ENCODE peak calls at places on chromosomes 11 and 22, in eight cellular contexts. G is esophagus muscularis mucosa, P is stomach, L is neural crest cell, S is MCF 10A, Z is brain microvascular endothelial cell, M is fibroblast of the aortic adventitia, V is GM12865. B is an unnamed sample.

GRCh38 chr11:87926250-87926970 is 248.8 kb downstream of the RAB38 start:
- DNase-seq in P (no peak), M (peak), G (no peak), S (peak), L (no peak), Z (peak), V (no peak), B (no peak)

GRCh38 chr22:50207383-50208031 is 6.7 kb downstream of the SELENOO start:
- DNase-seq in Z (no peak), P (no peak), L (no peak), S (no peak), M (no peak), G (no peak), V (peak), B (peak)

GRCh38 chr11:66639066-66639813 is 737 bp downstream of the RBM4 start:
- DNase-seq in P (no peak), G (no peak), M (peak), Z (peak), L (no peak), V (peak), S (peak), B (no peak)

GRCh38 chr11:120218695-120219033 is 7.8 kb downstream of the OAF start:
- DNase-seq in G (no peak), L (no peak), Z (no peak), V (no peak), P (no peak), M (no peak), S (no peak), B (no peak)

GRCh38 chr11:114216804-114217195 is 79.4 kb upstream of the NNMT start:
- DNase-seq in V (no peak), S (no peak), P (no peak), G (no peak), Z (no peak), L (no peak), M (no peak), B (no peak)

GRCh38 chr11:28767574-28767973 is 659.4 kb downstream of the METTL15 start:
- DNase-seq in P (no peak), G (no peak), V (no peak), M (peak), L (no peak), S (peak), Z (peak), B (no peak)

GRCh38 chr11:66275984-66276612 is 1.9 kb upstream of the CNIH2 start:
- DNase-seq in Z (no peak), G (no peak), P (no peak), V (no peak), M (no peak), L (no peak), S (no peak), B (no peak)

GRCh38 chr11:62024975-62025374 is 57.5 kb upstream of the FTH1 start:
- DNase-seq in G (no peak), P (no peak), Z (no peak), L (no peak), M (no peak), S (peak), V (no peak), B (no peak)

GRCh38 chr22:29830585-29830984 is 7.5 kb downstream of the ASCC2 start:
- DNase-seq in V (no peak), S (no peak), L (no peak), P (no peak), Z (no peak), M (no peak), G (no peak), B (no peak)

GRCh38 chr11:66914505-66914904 is 43.7 kb downstream of the PC start:
- DNase-seq in Z (no peak), S (no peak), V (no peak), L (no peak), G (no peak), P (peak), M (no peak), B (no peak)

GRCh38 chr11:2507212-2507901 is 62.5 kb downstream of the KCNQ1 start:
- DNase-seq in P (no peak), L (no peak), V (no peak), S (no peak), M (no peak), G (no peak), Z (no peak), B (no peak)

GRCh38 chr11:105838668-105839403 is 183.2 kb downstream of the MSANTD4 start:
- DNase-seq in L (no peak), G (no peak), P (no peak), V (no peak), Z (peak), S (peak), M (no peak), B (no peak)

GRCh38 chr11:66082936-66083698 is 13.0 kb downstream of the PACS1 start:
- DNase-seq in M (peak), V (no peak), G (no peak), P (no peak), Z (no peak), L (no peak), S (peak), B (no peak)

GRCh38 chr22:35510481-35510934 is 30.1 kb upstream of the RASD2 start:
- DNase-seq in P (no peak), Z (no peak), M (no peak), G (no peak), L (no peak), S (no peak), V (no peak), B (no peak)

GRCh38 chr11:1120532-1121342 is 37.0 kb upstream of the MUC5AC start:
- DNase-seq in P (peak), S (no peak), L (no peak), G (no peak), M (no peak), Z (no peak), V (no peak), B (no peak)

GRCh38 chr11:71151561-71151960 is 100.8 kb downstream of the SHANK2 start:
- DNase-seq in M (no peak), V (no peak), S (no peak), G (no peak), Z (no peak), P (no peak), L (no peak), B (no peak)

GRCh38 chr11:122173587-122173986 is 57.6 kb upstream of the BLID start:
- DNase-seq in G (no peak), V (no peak), S (no peak), Z (no peak), M (peak), P (no peak), L (no peak), B (no peak)

GRCh38 chr11:48037709-48038468 is 57.5 kb downstream of the PTPRJ start:
- DNase-seq in P (no peak), L (no peak), S (peak), G (no peak), M (peak), V (no peak), Z (no peak), B (no peak)

GRCh38 chr11:2770556-2771301 is 70.9 kb upstream of the KCNQ1OT1 start:
- DNase-seq in M (no peak), S (no peak), L (no peak), G (peak), V (no peak), P (peak), Z (no peak), B (peak)

GRCh38 chr22:50276143-50276542 is 6.0 kb upstream of the MAPK11 start:
- DNase-seq in P (peak), Z (no peak), S (no peak), M (peak), L (no peak), V (peak), G (no peak), B (peak)

GRCh38 chr11:2990617-2991476 is 1.3 kb downstream of the NAP1L4 start:
- DNase-seq in S (peak), Z (no peak), M (no peak), G (no peak), L (no peak), P (no peak), V (peak), B (no peak)

GRCh38 chr11:31764186-31764730 is 46.9 kb downstream of the PAX6 start:
- DNase-seq in Z (no peak), L (no peak), S (no peak), P (no peak), V (no peak), G (no peak), M (no peak), B (no peak)

GRCh38 chr11:31764766-31765165 is 46.4 kb downstream of the PAX6 start:
- DNase-seq in V (no peak), S (no peak), L (no peak), P (no peak), G (no peak), M (no peak), Z (no peak), B (no peak)

GRCh38 chr11:31763296-31763695 is 47.8 kb downstream of the PAX6 start:
- DNase-seq in Z (no peak), V (no peak), M (no peak), G (no peak), S (no peak), P (no peak), L (no peak), B (no peak)

GRCh38 chr11:31757245-31757835 is 53.8 kb downstream of the PAX6 start:
- DNase-seq in M (peak), P (no peak), V (no peak), S (no peak), G (no peak), L (no peak), Z (no peak), B (no peak)

GRCh38 chr11:31761636-31762035 is 49.5 kb downstream of the PAX6 start:
- DNase-seq in L (no peak), S (peak), G (no peak), V (no peak), M (no peak), P (no peak), Z (no peak), B (no peak)
- TF ChIP-seq CTCF in L (no peak), S (no peak), G (no peak), V (no peak), M (no peak), P (no peak), Z (no peak), B (no peak)

DNA sequence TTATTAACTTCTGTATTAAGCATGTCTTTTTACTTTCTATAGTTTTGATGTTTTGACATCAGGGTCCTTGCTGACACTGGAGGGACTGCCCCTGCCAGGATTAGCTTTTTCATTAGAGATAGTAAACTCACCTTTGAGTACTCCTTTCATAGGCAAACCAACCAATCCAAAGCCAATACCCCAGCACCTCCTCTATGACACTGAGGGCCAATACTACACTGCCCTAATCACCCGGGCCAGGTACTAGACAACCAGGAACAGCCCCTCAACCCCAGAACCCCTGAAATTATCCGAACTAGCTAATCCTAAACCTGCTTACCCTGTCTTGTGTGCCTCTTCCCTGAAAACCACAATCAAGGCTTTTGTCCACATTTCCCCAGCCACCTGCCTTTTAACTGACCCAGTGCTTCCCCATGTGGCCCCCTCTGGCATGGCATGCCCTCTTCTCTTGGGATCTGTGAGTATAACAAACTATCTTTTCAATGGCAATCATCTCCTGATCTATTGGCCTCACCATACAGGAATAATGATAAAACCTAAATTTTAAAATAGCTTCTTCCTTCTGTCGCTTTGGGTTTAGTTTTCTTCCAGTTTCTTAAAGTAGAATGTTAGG is 31.2 kb downstream of the RAB6A start:
- DNase-seq in Z (no peak), G (no peak), M (no peak), P (no peak), V (no peak), S (peak), L (peak), B (peak)
- TF ChIP-seq CTCF in Z (peak), G (peak), M (peak), P (no peak), V (peak), S (peak), L (peak), B (peak)

GRCh38 chr11:111526501-111526900 is 11.9 kb downstream of the HOATZ start:
- DNase-seq in V (peak), M (peak), P (no peak), Z (peak), G (no peak), S (no peak), L (no peak), B (no peak)

GRCh38 chr11:111527279-111527678 is 12.7 kb downstream of the HOATZ start:
- DNase-seq in G (no peak), V (no peak), S (no peak), Z (no peak), M (no peak), L (no peak), P (no peak), B (no peak)

GRCh38 chr11:111531156-111531555 is 9.4 kb upstream of the LAYN start:
- DNase-seq in S (no peak), P (no peak), V (no peak), L (no peak), Z (no peak), M (peak), G (no peak), B (no peak)

GRCh38 chr11:111530091-111530490 is 10.4 kb upstream of the LAYN start:
- DNase-seq in G (no peak), S (no peak), P (no peak), M (peak), Z (no peak), V (no peak), L (no peak), B (no peak)

DNA sequence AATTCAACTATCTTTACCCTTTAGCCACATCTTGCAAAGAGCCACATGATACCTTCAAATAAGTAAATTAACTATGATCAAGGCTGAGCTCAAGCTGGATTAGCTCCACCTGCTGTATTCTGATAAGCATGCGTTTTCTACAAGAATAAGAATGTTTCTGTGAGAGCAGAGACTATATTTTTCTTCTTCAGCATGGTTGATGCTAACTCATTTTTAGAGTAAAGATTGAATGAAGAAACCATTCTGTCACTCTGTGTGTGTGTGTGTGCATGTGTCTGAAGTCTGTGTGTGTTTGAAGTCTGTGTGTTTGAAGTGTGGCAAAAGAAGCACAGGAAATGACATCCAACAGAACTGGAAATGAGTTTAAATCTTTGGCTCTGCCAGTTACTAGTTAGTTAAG is 12.0 kb upstream of the LAYN start:
- DNase-seq in Z (no peak), P (no peak), L (no peak), S (no peak), M (peak), G (no peak), V (peak), B (no peak)
- TF ChIP-seq CTCF in Z (peak), P (no peak), L (no peak), S (no peak), M (no peak), G (no peak), V (no peak), B (no peak)

GRCh38 chr11:100817620-100818019 is 130.5 kb downstream of the ARHGAP42 start:
- DNase-seq in Z (no peak), G (no peak), M (no peak), P (no peak), V (no peak), L (no peak), S (no peak), B (no peak)
- TF ChIP-seq CTCF in Z (peak), G (no peak), M (no peak), P (no peak), V (no peak), L (no peak), S (no peak), B (peak)

GRCh38 chr22:37777122-37777687 is 30.5 kb upstream of the GCAT start:
- DNase-seq in L (no peak), Z (peak), M (peak), S (peak), P (peak), V (peak), G (no peak), B (no peak)

GRCh38 chr22:37784829-37785495 is 22.8 kb upstream of the GCAT start:
- DNase-seq in V (no peak), S (peak), L (no peak), P (peak), G (no peak), M (no peak), Z (no peak), B (no peak)

GRCh38 chr22:37782340-37783168 is 25.2 kb upstream of the GCAT start:
- DNase-seq in Z (no peak), V (no peak), P (no peak), M (no peak), G (no peak), S (peak), L (no peak), B (no peak)

GRCh38 chr22:37778370-37779009 is 29.2 kb upstream of the GCAT start:
- DNase-seq in S (no peak), M (no peak), Z (no peak), G (no peak), V (no peak), L (no peak), P (no peak), B (no peak)

GRCh38 chr22:37781434-37782059 is 26.2 kb upstream of the GCAT start:
- DNase-seq in S (no peak), L (no peak), M (peak), V (no peak), G (no peak), Z (no peak), P (no peak), B (no peak)
- TF ChIP-seq CTCF in S (no peak), L (peak), M (peak), V (peak), G (peak), Z (peak), P (no peak), B (no peak)

GRCh38 chr11:64384981-64385952 is 26.3 kb downstream of the RPS6KA4 start:
- DNase-seq in V (no peak), L (no peak), Z (no peak), S (no peak), G (no peak), M (no peak), P (no peak), B (no peak)
- TF ChIP-seq CTCF in V (no peak), L (no peak), Z (no peak), S (no peak), G (no peak), M (no peak), P (no peak), B (no peak)

B was measured in glutamatergic neuron.